ENCODE peak calls at places on chromosomes 5 and 9, in six cellular contexts. I is GM10248; D is activated naive CD8-positive, alpha-beta T cell treated with anti-CD3 and anti-CD28 coated beads, Interleukin-2, amount 50 U/mL, for 24 hours; A is RPMI7951; C is NCI-H524 treated with DMSO at 0.1 percent for 48 hours; R is adrenal gland. Q is an unnamed sample.

GRCh38 chr9:73065439-73065838 is 86.2 kb upstream of the ANXA1 start:
- DNase-seq in R (no peak), I (no peak), C (no peak), A (no peak), D (no peak), Q (no peak)

GRCh38 chr5:95281211-95281610 is 3.7 kb downstream of the MCTP1 start:
- DNase-seq in C (no peak), A (peak; percentile 48), I (no peak), D (no peak), R (no peak), Q (no peak)

GRCh38 chr9:134166374-134166773 is 2.0 kb upstream of the RNU6ATAC start:
- DNase-seq in C (no peak), I (no peak), A (no peak), R (no peak), D (no peak), Q (no peak)

GRCh38 chr5:169114466-169114865 is 186.5 kb downstream of the SLIT3 start:
- DNase-seq in A (no peak), C (no peak), D (no peak), I (no peak), R (no peak), Q (no peak)

GRCh38 chr5:56102885-56103284 is 108.1 kb upstream of the IL6ST start:
- DNase-seq in A (no peak), C (no peak), D (no peak), I (no peak), R (peak; percentile 31), Q (no peak)

GRCh38 chr9:132043708-132044107 is 36.0 kb downstream of the MED27 start:
- DNase-seq in R (no peak), D (no peak), I (no peak), C (no peak), A (peak; percentile 13), Q (no peak)

GRCh38 chr9:121729769-121730168 is 78.3 kb downstream of the DAB2IP start:
- DNase-seq in I (no peak), R (no peak), C (no peak), A (no peak), D (no peak), Q (no peak)

GRCh38 chr9:92147030-92147853 is 32.0 kb upstream of the SPTLC1 start:
- DNase-seq in I (peak; percentile 50), R (peak; percentile 89), D (no peak), A (peak; percentile 80), C (no peak), Q (no peak)

GRCh38 chr5:168920019-168920813 is 341.0 kb upstream of the PANK3 start:
- DNase-seq in C (no peak), A (no peak), D (no peak), I (no peak), R (no peak), Q (no peak)

GRCh38 chr5:91556-92263 is at the start of gene PLEKHG4B:
- DNase-seq in A (peak; percentile 24), C (peak; percentile 73), I (peak; percentile 31), R (no peak), D (peak; percentile 8), Q (peak; percentile 30)

GRCh38 chr9:121558423-121558950 is 58.8 kb upstream of the GGTA1 start:
- DNase-seq in I (no peak), D (no peak), C (no peak), R (no peak), A (no peak), Q (no peak)

GRCh38 chr5:133243196-133243595 is 191.4 kb downstream of the HSPA4 start:
- DNase-seq in R (no peak), D (no peak), A (no peak), C (no peak), I (no peak), Q (no peak)

GRCh38 chr9:136518623-136519022 is 27.2 kb downstream of the NOTCH1 start:
- DNase-seq in A (no peak), I (no peak), D (no peak), C (no peak), R (no peak), Q (no peak)

GRCh38 chr9:21576331-21577189 is 94.4 kb upstream of the IFNE start:
- DNase-seq in A (peak; percentile 83), R (no peak), D (peak; percentile 20), C (no peak), I (no peak), Q (peak; percentile 38)

GRCh38 chr5:174935854-174936474 is 211.6 kb downstream of the MSX2 start:
- DNase-seq in C (no peak), I (peak; percentile 58), R (peak; percentile 58), D (peak; percentile 59), A (peak; percentile 49), Q (peak; percentile 52)

GRCh38 chr5:138491284-138491648 is 26.0 kb downstream of the EGR1 start:
- DNase-seq in C (no peak), D (no peak), R (no peak), A (no peak), I (no peak), Q (no peak)

GRCh38 chr9:133031496-133031911 is 707 bp downstream of the GTF3C5 start:
- DNase-seq in C (no peak), I (no peak), A (peak; percentile 4), D (peak; percentile 18), R (no peak), Q (peak; percentile 30)

GRCh38 chr5:94468531-94468930 is 149.9 kb downstream of the KIAA0825 start:
- DNase-seq in I (no peak), R (no peak), A (no peak), C (no peak), D (no peak), Q (no peak)

Q was measured in stimulated activated naive CD8-positive, alpha-beta T cell treated with anti-CD3 and anti-CD28 coated beads, Interleukin-15, Interleukin-2, amounts not matched to agents 100 U/mL and 50 U/mL, for 24 hours.